ENCODE peak calls at places on chromosome X, in four cellular contexts. I is H9, S is trophoblast cell, V is H1. N is an unnamed sample. For H3K4me1 and H3K79me2, the result is how much of the 10 kb centered on the place peaks cover.

GRCh38 chrX:54640721-54641120 is 110.7 kb downstream of the GNL3L start:
- DNase-seq in I (no peak), S (peak), V (no peak), N (peak)

GRCh38 chrX:135520022-135520552 is 373 bp upstream of the INTS6L start:
- DNase-seq in I (no peak), S (no peak), V (no peak), N (peak)

GRCh38 chrX:113741744-113742143 is 842.1 kb upstream of the HTR2C start:
- DNase-seq in I (no peak), S (peak), V (no peak), N (peak)

GRCh38 chrX:17559728-17560379 is 177.4 kb upstream of the SCML1 start:
- DNase-seq in I (no peak), S (no peak), V (no peak), N (peak)

GRCh38 chrX:32525234-32525633 is 686.1 kb downstream of the DMD start:
- DNase-seq in I (no peak), S (no peak), V (no peak), N (no peak)

GRCh38 chrX:28639502-28639901 is 52.3 kb downstream of the IL1RAPL1 start:
- DNase-seq in I (no peak), S (no peak), V (no peak), N (no peak)

GRCh38 chrX:68633981-68634380 is 13.5 kb upstream of the STARD8 start:
- DNase-seq in I (no peak), S (peak), V (no peak), N (no peak)

GRCh38 chrX:133633162-133633561 is 217.9 kb upstream of the GPC4 start:
- DNase-seq in I (no peak), S (peak), V (no peak), N (no peak)

GRCh38 chrX:70033348-70033747 is 16.4 kb downstream of the AWAT2 start:
- DNase-seq in I (peak), S (no peak), V (no peak), N (peak)

GRCh38 chrX:112641449-112641848 is 38.3 kb downstream of the LHFPL1 start:
- DNase-seq in I (no peak), S (no peak), V (no peak), N (peak)
- H3K4ac ChIP-seq in I (no peak), S (no peak), V (no peak), N (no peak)

GRCh38 chrX:119757979-119758681 is at the start of gene SOWAHD:
- DNase-seq in I (peak), S (peak), V (no peak), N (peak)
- H3K4me1 ChIP-seq in I (under half), S (under half), V (under half), N (under half)

GRCh38 chrX:120462370-120462769 is 6.7 kb downstream of the LAMP2 start:
- DNase-seq in I (no peak), S (no peak), V (no peak), N (no peak)
- H3K79me2 ChIP-seq in I (under half), S (under half), V (under half), N (under half)

GRCh38 chrX:140766024-140766611 is 56.6 kb downstream of the LINC00632 start:
- DNase-seq in I (peak), S (no peak), V (no peak), N (peak)
- H3K4ac ChIP-seq in I (no peak), S (no peak), V (no peak), N (no peak)

GRCh38 chrX:49277520-49277799 is 7.9 kb downstream of the PPP1R3F start:
- DNase-seq in I (no peak), S (no peak), V (no peak), N (no peak)
- H3K4me1 ChIP-seq in I (under half), S (under half), V (under half), N (under half)

GRCh38 chrX:88424071-88424470 is 323.0 kb upstream of the CPXCR1 start:
- DNase-seq in I (no peak), S (no peak), V (no peak), N (no peak)
- H3K79me2 ChIP-seq in I (under half), S (under half), V (under half), N (under half)

GRCh38 chrX:41923257-41923924 is at the start of gene CASK:
- DNase-seq in I (peak), S (peak), V (peak), N (peak)

GRCh38 chrX:41922125-41922521 is 1.2 kb downstream of the CASK start:
- DNase-seq in I (no peak), S (no peak), V (no peak), N (no peak)

GRCh38 chrX:41921492-41922124 is 1.7 kb downstream of the CASK start:
- DNase-seq in I (no peak), S (no peak), V (no peak), N (peak)

GRCh38 chrX:41923925-41924693 is 755 bp upstream of the CASK start:
- DNase-seq in I (peak), S (peak), V (no peak), N (peak)

DNA sequence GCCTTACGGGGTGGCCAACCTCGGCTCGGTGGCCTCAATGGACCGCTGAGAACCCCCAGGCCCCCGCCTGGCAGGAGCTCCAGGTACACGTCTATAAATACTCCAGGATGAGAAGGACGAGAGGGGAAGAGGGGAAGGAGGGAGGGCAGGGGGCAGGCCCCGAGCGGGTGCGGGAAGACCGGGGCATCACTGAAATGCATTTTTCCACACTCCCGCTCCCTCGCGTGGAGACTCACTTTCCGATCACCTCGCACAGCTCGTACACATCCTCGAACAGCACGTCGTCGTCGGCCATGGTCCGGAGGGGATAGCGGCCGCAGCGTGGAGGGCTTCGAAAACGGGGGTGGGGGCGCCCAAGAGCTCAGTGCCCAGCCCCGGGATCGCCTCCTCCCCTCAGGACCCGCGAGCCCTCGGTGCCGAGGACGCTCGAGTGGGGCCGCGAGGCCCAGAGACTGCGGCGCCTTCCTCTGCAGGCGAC is 621 bp downstream of the CASK start:
- DNase-seq in I (peak), S (no peak), V (no peak), N (peak)
- H3K4ac ChIP-seq in I (no peak), S (peak), V (no peak), N (peak)

GRCh38 chrX:136755411-136755810 is 25.3 kb downstream of the ARHGEF6 start:
- DNase-seq in I (no peak), S (no peak), V (no peak), N (no peak)
- H3K4me1 ChIP-seq in I (under half), S (under half), V (under half), N (under half)